ENCODE peak calls at places on chromosome 4, in eight cellular contexts. One of them, this sample, is unnamed.
A peak's percentile ranks its signal among the peaks of the same experiment; 100 is the strongest.

GRCh38 chr4:146952896-146953295 is 7.2 kb upstream of the TTC29 start:
- DNase-seq in DND-41: no peak
- DNase-seq in kidney: no peak
- DNase-seq in body of pancreas: no peak
- DNase-seq in mammary epithelial cell: no peak
- DNase-seq in mucosa of descending colon: no peak
- DNase-seq in tibial artery: no peak
- DNase-seq in OCI-LY7: no peak
- DNase-seq in this sample: no peak

GRCh38 chr4:110163327-110164070 is 34.9 kb downstream of the ELOVL6 start:
- DNase-seq in mucosa of descending colon: no peak
- DNase-seq in OCI-LY7: no peak
- DNase-seq in mammary epithelial cell: peak; percentile 44
- DNase-seq in body of pancreas: no peak
- DNase-seq in DND-41: no peak
- DNase-seq in kidney: no peak
- DNase-seq in tibial artery: no peak
- DNase-seq in this sample: no peak

GRCh38 chr4:169142390-169142789 is 128.4 kb downstream of the SH3RF1 start:
- DNase-seq in tibial artery: no peak
- DNase-seq in mammary epithelial cell: no peak
- DNase-seq in body of pancreas: no peak
- DNase-seq in DND-41: no peak
- DNase-seq in OCI-LY7: no peak
- DNase-seq in mucosa of descending colon: no peak
- DNase-seq in kidney: no peak
- DNase-seq in this sample: no peak

GRCh38 chr4:102143433-102143832 is 201.8 kb downstream of the SLC39A8 start:
- DNase-seq in mucosa of descending colon: no peak
- DNase-seq in DND-41: no peak
- DNase-seq in OCI-LY7: no peak
- DNase-seq in kidney: no peak
- DNase-seq in tibial artery: no peak
- DNase-seq in body of pancreas: no peak
- DNase-seq in mammary epithelial cell: no peak
- DNase-seq in this sample: no peak

GRCh38 chr4:26171953-26172352 is 148.9 kb upstream of the RBPJ start:
- DNase-seq in OCI-LY7: no peak
- DNase-seq in mucosa of descending colon: no peak
- DNase-seq in kidney: no peak
- DNase-seq in DND-41: no peak
- DNase-seq in body of pancreas: no peak
- DNase-seq in tibial artery: no peak
- DNase-seq in mammary epithelial cell: no peak
- DNase-seq in this sample: no peak

GRCh38 chr4:84767163-84767562 is 184.2 kb downstream of the CDS1 start:
- DNase-seq in mucosa of descending colon: no peak
- DNase-seq in DND-41: no peak
- DNase-seq in body of pancreas: no peak
- DNase-seq in tibial artery: no peak
- DNase-seq in OCI-LY7: no peak
- DNase-seq in kidney: no peak
- DNase-seq in mammary epithelial cell: no peak
- DNase-seq in this sample: no peak

GRCh38 chr4:139555705-139556070 is 331 bp downstream of the SETD7 start:
- DNase-seq in OCI-LY7: no peak
- DNase-seq in mucosa of descending colon: peak; percentile 75
- DNase-seq in DND-41: no peak
- DNase-seq in mammary epithelial cell: no peak
- DNase-seq in body of pancreas: peak; percentile 56
- DNase-seq in tibial artery: peak; percentile 81
- DNase-seq in kidney: peak; percentile 86
- DNase-seq in this sample: no peak

GRCh38 chr4:42600578-42600977 is 56.3 kb downstream of the ATP8A1 start:
- DNase-seq in DND-41: no peak
- DNase-seq in body of pancreas: no peak
- DNase-seq in mammary epithelial cell: no peak
- DNase-seq in mucosa of descending colon: no peak
- DNase-seq in OCI-LY7: peak; percentile 24
- DNase-seq in kidney: no peak
- DNase-seq in tibial artery: no peak
- DNase-seq in this sample: no peak

GRCh38 chr4:152451496-152451895 is 84.4 kb downstream of the FBXW7 start:
- DNase-seq in kidney: no peak
- DNase-seq in body of pancreas: no peak
- DNase-seq in DND-41: no peak
- DNase-seq in OCI-LY7: no peak
- DNase-seq in mucosa of descending colon: no peak
- DNase-seq in mammary epithelial cell: no peak
- DNase-seq in tibial artery: no peak
- DNase-seq in this sample: no peak

GRCh38 chr4:95867919-95868318 is 28.0 kb downstream of the PDHA2 start:
- DNase-seq in mucosa of descending colon: no peak
- DNase-seq in mammary epithelial cell: no peak
- DNase-seq in OCI-LY7: peak; percentile 49
- DNase-seq in body of pancreas: no peak
- DNase-seq in kidney: no peak
- DNase-seq in DND-41: no peak
- DNase-seq in tibial artery: no peak
- DNase-seq in this sample: no peak

GRCh38 chr4:7173821-7174220 is 18.5 kb upstream of the SORCS2 start:
- DNase-seq in mucosa of descending colon: no peak
- DNase-seq in kidney: no peak
- DNase-seq in body of pancreas: no peak
- DNase-seq in tibial artery: no peak
- DNase-seq in DND-41: no peak
- DNase-seq in mammary epithelial cell: no peak
- DNase-seq in OCI-LY7: no peak
- DNase-seq in this sample: no peak
- H3K36me3 ChIP-seq in mucosa of descending colon: no peaks in the 10 kb centered on the region
- H3K36me3 ChIP-seq in kidney: no peaks in the 10 kb centered on the region
- H3K36me3 ChIP-seq in body of pancreas: no peaks in the 10 kb centered on the region
- H3K36me3 ChIP-seq in tibial artery: no peaks in the 10 kb centered on the region
- H3K36me3 ChIP-seq in DND-41: no peaks in the 10 kb centered on the region
- H3K36me3 ChIP-seq in mammary epithelial cell: no peaks in the 10 kb centered on the region
- H3K36me3 ChIP-seq in OCI-LY7: no peaks in the 10 kb centered on the region
- H3K36me3 ChIP-seq in this sample: no peaks in the 10 kb centered on the region

GRCh38 chr4:87864321-87864720 is 31.6 kb downstream of the MEPE start:
- DNase-seq in mammary epithelial cell: no peak
- DNase-seq in DND-41: no peak
- DNase-seq in mucosa of descending colon: no peak
- DNase-seq in OCI-LY7: no peak
- DNase-seq in tibial artery: no peak
- DNase-seq in body of pancreas: no peak
- DNase-seq in kidney: no peak
- DNase-seq in this sample: no peak
- H3K9me3 ChIP-seq in mammary epithelial cell: no peaks in the 10 kb centered on the region
- H3K9me3 ChIP-seq in DND-41: no peaks in the 10 kb centered on the region
- H3K9me3 ChIP-seq in mucosa of descending colon: no peaks in the 10 kb centered on the region
- H3K9me3 ChIP-seq in OCI-LY7: no peaks in the 10 kb centered on the region
- H3K9me3 ChIP-seq in tibial artery: no peaks in the 10 kb centered on the region
- H3K9me3 ChIP-seq in body of pancreas: no peaks in the 10 kb centered on the region
- H3K9me3 ChIP-seq in kidney: no peaks in the 10 kb centered on the region
- H3K9me3 ChIP-seq in this sample: no peaks in the 10 kb centered on the region

GRCh38 chr4:76750716-76751115 is 147.2 kb downstream of the SOWAHB start:
- DNase-seq in kidney: no peak
- DNase-seq in body of pancreas: no peak
- DNase-seq in tibial artery: no peak
- DNase-seq in DND-41: no peak
- DNase-seq in OCI-LY7: no peak
- DNase-seq in mucosa of descending colon: no peak
- DNase-seq in mammary epithelial cell: no peak
- DNase-seq in this sample: no peak

GRCh38 chr4:76754439-76754838 is 143.5 kb downstream of the SOWAHB start:
- DNase-seq in kidney: peak; percentile 73
- DNase-seq in body of pancreas: no peak
- DNase-seq in DND-41: no peak
- DNase-seq in tibial artery: no peak
- DNase-seq in OCI-LY7: no peak
- DNase-seq in mammary epithelial cell: no peak
- DNase-seq in mucosa of descending colon: no peak
- DNase-seq in this sample: no peak

GRCh38 chr4:76753814-76754213 is 144.1 kb downstream of the SOWAHB start:
- DNase-seq in mammary epithelial cell: peak; percentile 68
- DNase-seq in mucosa of descending colon: no peak
- DNase-seq in kidney: no peak
- DNase-seq in body of pancreas: no peak
- DNase-seq in tibial artery: no peak
- DNase-seq in OCI-LY7: no peak
- DNase-seq in DND-41: no peak
- DNase-seq in this sample: no peak

GRCh38 chr4:76751612-76752343 is 146.2 kb downstream of the SOWAHB start:
- DNase-seq in kidney: no peak
- DNase-seq in body of pancreas: no peak
- DNase-seq in mucosa of descending colon: no peak
- DNase-seq in OCI-LY7: no peak
- DNase-seq in DND-41: no peak
- DNase-seq in tibial artery: no peak
- DNase-seq in mammary epithelial cell: no peak
- DNase-seq in this sample: no peak

DNA sequence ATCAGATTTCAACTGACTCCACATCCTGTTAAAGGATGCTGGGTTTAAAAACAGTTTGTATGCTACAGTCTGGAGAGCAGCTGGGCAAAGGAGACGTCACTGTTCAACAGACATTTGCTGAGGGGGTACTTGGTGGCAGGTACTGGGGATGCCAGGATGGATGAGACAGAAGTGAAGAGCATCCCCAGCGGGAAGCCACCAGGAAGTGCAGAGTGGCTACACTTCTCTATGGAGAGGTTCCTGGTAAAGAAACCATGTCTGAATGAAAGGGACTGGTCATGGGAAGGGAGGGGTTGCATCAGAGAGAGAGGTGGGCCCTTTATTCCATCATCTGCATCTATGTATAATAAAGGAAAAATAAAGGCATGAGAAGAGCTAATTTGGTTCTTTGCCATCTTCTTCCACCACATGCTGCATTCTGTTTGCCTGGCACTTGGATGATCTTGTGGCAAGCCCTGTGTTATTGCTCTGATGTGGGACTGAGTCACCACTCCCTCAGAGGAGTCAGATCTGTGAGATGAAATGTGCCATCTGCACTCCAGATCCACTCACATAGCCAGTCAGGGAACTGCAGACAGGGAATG is 144.9 kb downstream of the SOWAHB start:
- DNase-seq in body of pancreas: no peak
- DNase-seq in OCI-LY7: no peak
- DNase-seq in tibial artery: peak; percentile 72
- DNase-seq in mammary epithelial cell: peak; percentile 94
- DNase-seq in DND-41: no peak
- DNase-seq in mucosa of descending colon: no peak
- DNase-seq in kidney: no peak
- DNase-seq in this sample: no peak
- H3K4me3 ChIP-seq in body of pancreas: no peak overlapping the region
- H3K4me3 ChIP-seq in OCI-LY7: no peak overlapping the region
- H3K4me3 ChIP-seq in tibial artery: peak overlapping the region; percentile 38
- H3K4me3 ChIP-seq in mammary epithelial cell: no peak overlapping the region
- H3K4me3 ChIP-seq in DND-41: no peak overlapping the region
- H3K4me3 ChIP-seq in mucosa of descending colon: no peak overlapping the region
- H3K4me3 ChIP-seq in kidney: no peak overlapping the region
- H3K4me3 ChIP-seq in this sample: no peak overlapping the region

DNA sequence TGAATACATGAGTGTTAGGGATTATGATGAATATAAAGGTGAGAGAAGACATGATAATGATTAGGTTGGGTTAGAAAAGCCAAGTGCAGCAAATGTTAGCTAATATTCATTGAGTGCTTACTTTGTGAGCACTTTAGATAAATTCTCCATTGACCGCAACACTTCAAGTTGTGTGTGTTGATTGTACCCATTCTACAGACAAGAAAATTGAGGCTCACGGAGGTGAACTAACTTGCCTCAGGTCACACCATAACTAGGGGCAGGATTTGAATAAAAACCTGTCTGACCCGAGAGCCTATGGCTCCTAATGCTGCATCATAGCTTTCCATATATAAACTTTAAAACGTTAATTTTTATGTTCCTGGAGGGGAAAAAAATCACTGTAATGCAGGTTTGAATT is 15.2 kb upstream of the C4orf50 start:
- DNase-seq in kidney: no peak
- DNase-seq in mammary epithelial cell: no peak
- DNase-seq in mucosa of descending colon: no peak
- DNase-seq in body of pancreas: no peak
- DNase-seq in DND-41: no peak
- DNase-seq in tibial artery: no peak
- DNase-seq in OCI-LY7: no peak
- DNase-seq in this sample: no peak
- H3K36me3 ChIP-seq in kidney: no peaks in the 10 kb centered on the region
- H3K36me3 ChIP-seq in mammary epithelial cell: no peaks in the 10 kb centered on the region
- H3K36me3 ChIP-seq in mucosa of descending colon: no peaks in the 10 kb centered on the region
- H3K36me3 ChIP-seq in body of pancreas: no peaks in the 10 kb centered on the region
- H3K36me3 ChIP-seq in DND-41: no peaks in the 10 kb centered on the region
- H3K36me3 ChIP-seq in tibial artery: no peaks in the 10 kb centered on the region
- H3K36me3 ChIP-seq in OCI-LY7: no peaks in the 10 kb centered on the region
- H3K36me3 ChIP-seq in this sample: no peaks in the 10 kb centered on the region